ENCODE peak calls at places on chromosomes 3 and 15, in five cellular contexts. R is stimulated activated CD4-positive, alpha-beta T cell treated with anti-CD3 and anti-CD28 coated beads, TNF-alpha, amount 100 ng/mL, for 1 hour; X is T-helper 1 cell; C is NCI-H526; H is SK-MEL-5. S is an unnamed sample.

GRCh38 chr3:71910107-71910506 is 125.2 kb upstream of the PROK2 start:
- DNase-seq in R (no peak), X (no peak), C (no peak), H (no peak), S (no peak)

GRCh38 chr3:126621171-126621570 is 33.8 kb downstream of the TXNRD3 start:
- DNase-seq in R (no peak), X (no peak), C (no peak), H (no peak), S (peak)

GRCh38 chr3:122343654-122344053 is 18.6 kb downstream of the CSTA start:
- DNase-seq in R (no peak), X (no peak), C (no peak), H (no peak), S (no peak)

GRCh38 chr3:17110665-17111396 is 226.1 kb downstream of the PLCL2 start:
- DNase-seq in R (no peak), X (no peak), C (no peak), H (no peak), S (no peak)

GRCh38 chr3:101884776-101885175 is 35.5 kb downstream of the NFKBIZ start:
- DNase-seq in R (no peak), X (no peak), C (no peak), H (no peak), S (no peak)

GRCh38 chr15:74317820-74318375 is 49.5 kb downstream of the CYP11A1 start:
- DNase-seq in R (no peak), X (no peak), C (peak), H (no peak), S (peak)

GRCh38 chr15:95799286-95800187 is 531.0 kb upstream of the NR2F2 start:
- DNase-seq in R (no peak), X (no peak), C (no peak), H (no peak), S (peak)

GRCh38 chr15:38714309-38715072 is 149.9 kb upstream of the RASGRP1 start:
- DNase-seq in R (no peak), X (no peak), C (no peak), H (peak), S (peak)

GRCh38 chr3:14461748-14462324 is 59.4 kb downstream of the SLC6A6 start:
- DNase-seq in R (peak), X (peak), C (peak), H (peak), S (peak)

GRCh38 chr3:88321696-88322095 is 171.9 kb downstream of the C3orf38 start:
- DNase-seq in R (no peak), X (no peak), C (no peak), H (no peak), S (peak)

GRCh38 chr3:57060089-57060829 is at the start of gene SPATA12:
- DNase-seq in R (no peak), X (no peak), C (no peak), H (peak), S (peak)

GRCh38 chr15:85412956-85413854 is 32.8 kb downstream of the AKAP13 start:
- DNase-seq in R (peak), X (peak), C (no peak), H (peak), S (peak)

S was measured in myocyte.